ENCODE peak calls at places on chromosomes 12 and 14, in eight cellular contexts. D, W, R, H, F, M, J and Z are unnamed samples.

GRCh38 chr14:89332031-89332430 is 85.0 kb downstream of the FOXN3 start:
- DNase-seq in D (peak), W (no peak), R (no peak), H (no peak), F (peak), M (no peak), J (peak), Z (no peak)

GRCh38 chr14:47822326-47822725 is 146.9 kb upstream of the MDGA2 start:
- DNase-seq in D (no peak), W (no peak), R (no peak), H (no peak), F (no peak), M (no peak), J (no peak), Z (no peak)

GRCh38 chr14:41016213-41016612 is 590.5 kb upstream of the LRFN5 start:
- DNase-seq in D (no peak), W (no peak), R (no peak), H (no peak), F (no peak), M (no peak), J (no peak), Z (no peak)

GRCh38 chr14:106378191-106378590 is 851.8 kb downstream of the TMEM121 start:
- DNase-seq in D (no peak), W (no peak), R (no peak), H (no peak), F (no peak), M (no peak), J (no peak), Z (peak)

GRCh38 chr12:124411291-124411878 is 116.5 kb downstream of the RFLNA start:
- DNase-seq in D (peak), W (no peak), R (peak), H (no peak), F (peak), M (peak), J (peak), Z (no peak)

GRCh38 chr14:74133833-74134481 is 49.2 kb downstream of the LIN52 start:
- DNase-seq in D (no peak), W (no peak), R (no peak), H (no peak), F (no peak), M (no peak), J (no peak), Z (no peak)

GRCh38 chr12:11348439-11348838 is 38.2 kb upstream of the PRB4 start:
- DNase-seq in D (no peak), W (no peak), R (no peak), H (no peak), F (no peak), M (no peak), J (no peak), Z (no peak)

GRCh38 chr12:31035944-31036665 is 37.6 kb upstream of the DDX11 start:
- DNase-seq in D (peak), W (no peak), R (no peak), H (no peak), F (no peak), M (no peak), J (peak), Z (no peak)

GRCh38 chr14:55760801-55761200 is 180.8 kb downstream of the KTN1 start:
- DNase-seq in D (no peak), W (no peak), R (no peak), H (no peak), F (no peak), M (no peak), J (no peak), Z (no peak)

GRCh38 chr12:2490746-2491145 is 304.0 kb upstream of the FKBP4 start:
- DNase-seq in D (no peak), W (no peak), R (no peak), H (no peak), F (no peak), M (no peak), J (no peak), Z (no peak)

GRCh38 chr12:114636723-114637480 is 47.1 kb downstream of the TBX3 start:
- DNase-seq in D (peak), W (peak), R (no peak), H (no peak), F (peak), M (no peak), J (peak), Z (no peak)

GRCh38 chr12:8887285-8887715 is 27.0 kb upstream of the PHC1 start:
- DNase-seq in D (no peak), W (no peak), R (no peak), H (no peak), F (peak), M (no peak), J (peak), Z (no peak)

GRCh38 chr14:64147126-64147790 is 146.9 kb downstream of the ESR2 start:
- DNase-seq in D (peak), W (no peak), R (no peak), H (no peak), F (peak), M (no peak), J (peak), Z (no peak)

GRCh38 chr14:50775357-50775756 is 55.6 kb downstream of the NIN start:
- DNase-seq in D (peak), W (no peak), R (no peak), H (no peak), F (peak), M (no peak), J (peak), Z (no peak)

GRCh38 chr14:67766035-67766680 is 50.2 kb downstream of the ZFYVE26 start:
- DNase-seq in D (no peak), W (no peak), R (no peak), H (no peak), F (no peak), M (no peak), J (no peak), Z (no peak)

GRCh38 chr14:55031190-55031589 is 4.2 kb downstream of the SOCS4 start:
- DNase-seq in D (no peak), W (no peak), R (no peak), H (no peak), F (no peak), M (no peak), J (no peak), Z (no peak)

GRCh38 chr14:93725002-93725582 is 63.2 kb downstream of the PRIMA1 start:
- DNase-seq in D (no peak), W (no peak), R (no peak), H (no peak), F (no peak), M (no peak), J (no peak), Z (no peak)

GRCh38 chr12:20320552-20320951 is 47.8 kb upstream of the PDE3A start:
- DNase-seq in D (no peak), W (no peak), R (no peak), H (no peak), F (no peak), M (no peak), J (no peak), Z (no peak)

GRCh38 chr12:23536293-23536692 is 413.2 kb downstream of the SOX5 start:
- DNase-seq in D (no peak), W (no peak), R (no peak), H (no peak), F (no peak), M (no peak), J (no peak), Z (no peak)

GRCh38 chr14:29858299-29858698 is 69.3 kb downstream of the PRKD1 start:
- DNase-seq in D (no peak), W (no peak), R (no peak), H (no peak), F (no peak), M (no peak), J (peak), Z (no peak)

GRCh38 chr14:68249534-68250517 is 430.2 kb downstream of the RAD51B start:
- DNase-seq in D (peak), W (no peak), R (peak), H (no peak), F (peak), M (no peak), J (peak), Z (no peak)

GRCh38 chr12:96402061-96402460 is 1.8 kb upstream of the CDK17 start:
- DNase-seq in D (no peak), W (no peak), R (no peak), H (no peak), F (no peak), M (no peak), J (no peak), Z (no peak)

GRCh38 chr14:21014761-21015190 is 10.1 kb downstream of the NDRG2 start:
- DNase-seq in D (peak), W (peak), R (peak), H (peak), F (peak), M (peak), J (peak), Z (peak)

GRCh38 chr12:119544780-119545625 is 48.6 kb upstream of the TMEM233 start:
- DNase-seq in D (peak), W (peak), R (peak), H (peak), F (peak), M (peak), J (peak), Z (peak)

GRCh38 chr12:106682594-106683234 is 91.8 kb upstream of the RIC8B start:
- DNase-seq in D (peak), W (no peak), R (no peak), H (no peak), F (peak), M (no peak), J (peak), Z (peak)
- TF ChIP-seq CTCF in D (peak), W (no peak), R (no peak), H (no peak), F (peak), M (no peak), J (peak), Z (peak)

GRCh38 chr12:112928978-112929377 is 9.3 kb upstream of the OAS3 start:
- DNase-seq in D (no peak), W (no peak), R (no peak), H (no peak), F (no peak), M (no peak), J (no peak), Z (no peak)
- TF ChIP-seq CTCF in D (no peak), W (no peak), R (no peak), H (no peak), F (no peak), M (no peak), J (peak), Z (peak)

DNA sequence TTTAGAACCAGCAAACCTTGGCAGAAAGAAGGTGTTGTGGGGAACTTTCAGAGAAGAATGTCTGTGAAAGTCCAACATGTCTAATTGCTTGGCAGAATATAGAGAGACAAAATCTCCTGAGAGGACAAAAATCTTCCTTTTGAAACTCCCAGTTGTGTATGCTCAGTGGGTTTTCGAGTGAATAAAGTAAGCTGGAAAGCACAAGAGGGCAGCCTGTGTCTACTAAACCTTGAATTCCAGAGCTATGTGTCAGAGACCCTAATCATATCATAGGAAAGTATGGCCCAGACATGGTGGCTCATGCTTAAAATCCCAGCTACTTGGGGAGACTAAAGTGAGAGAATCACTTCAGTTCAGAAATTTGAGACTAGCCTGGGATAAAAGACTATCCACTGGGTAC is 661.2 kb downstream of the SLC16A7 start:
- DNase-seq in D (peak), W (no peak), R (no peak), H (no peak), F (peak), M (no peak), J (peak), Z (no peak)
- TF ChIP-seq CTCF in D (peak), W (no peak), R (no peak), H (no peak), F (peak), M (no peak), J (peak), Z (no peak)

DNA sequence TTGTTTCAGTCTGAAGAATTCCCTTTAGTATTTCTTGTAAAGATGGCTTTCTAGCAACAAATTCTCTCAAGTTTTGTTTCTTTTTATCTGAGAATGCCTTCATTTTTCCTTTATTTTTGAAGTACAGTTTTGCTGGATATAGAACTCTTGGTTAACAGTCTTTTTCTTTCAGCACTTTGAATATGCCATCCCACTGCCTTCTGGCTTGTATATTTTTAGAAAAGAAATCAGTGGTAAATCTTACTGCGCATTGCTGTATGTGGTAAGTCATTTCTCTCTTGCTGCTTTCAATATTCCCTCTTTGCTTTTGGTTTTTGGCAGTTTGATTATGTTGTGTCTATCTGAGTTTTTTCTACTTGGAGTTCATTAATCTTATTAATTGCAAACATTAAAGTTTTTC is 16.8 kb upstream of the PPM1A start:
- DNase-seq in D (no peak), W (no peak), R (no peak), H (no peak), F (no peak), M (no peak), J (no peak), Z (no peak)
- TF ChIP-seq CTCF in D (no peak), W (no peak), R (no peak), H (no peak), F (no peak), M (no peak), J (no peak), Z (no peak)

DNA sequence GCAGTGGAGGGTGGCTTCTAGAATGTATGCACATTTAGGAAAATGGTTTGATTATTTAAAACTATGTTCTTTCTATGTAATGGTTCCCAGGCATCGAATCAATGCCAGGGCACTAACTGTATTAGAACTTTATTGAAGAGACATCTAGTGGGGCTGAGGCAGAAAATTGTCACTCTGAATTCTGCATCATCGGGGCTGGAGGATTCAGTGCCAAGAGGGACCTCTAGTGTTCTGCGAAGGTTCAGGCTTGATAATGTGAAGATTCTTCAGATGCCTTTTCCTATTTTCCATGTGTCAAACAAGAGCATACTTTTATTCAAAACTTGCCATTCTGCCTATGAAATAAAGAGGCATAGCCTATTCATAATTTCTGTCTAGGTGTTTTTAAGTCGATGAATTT is 146.3 kb downstream of the CAND1 start:
- DNase-seq in D (peak), W (peak), R (no peak), H (no peak), F (peak), M (no peak), J (peak), Z (peak)
- TF ChIP-seq CTCF in D (peak), W (no peak), R (peak), H (no peak), F (peak), M (no peak), J (peak), Z (peak)